ENCODE peak calls at places on chromosome 21, in eight cellular contexts. O is fibroblast of pulmonary artery, K is epithelial cell of proximal tubule, Z is heart right ventricle, X is AG10803, E is left ventricle myocardium inferior, S is kidney, C is psoas muscle. H is an unnamed sample.
A peak's percentile ranks its signal among the peaks of the same experiment; 100 is the strongest.

GRCh38 chr21:35932232-35932911 is 128.0 kb downstream of the SETD4 start:
- DNase-seq in O (peak; percentile 95), K (peak; percentile 91), Z (peak; percentile 83), X (peak; percentile 81), E (peak; percentile 53), S (no peak), C (peak; percentile 61), H (peak; percentile 97)

GRCh38 chr21:33488936-33489335 is 2.6 kb downstream of the DNAJC28 start:
- DNase-seq in O (no peak), K (no peak), Z (no peak), X (no peak), E (no peak), S (no peak), C (no peak), H (no peak)

GRCh38 chr21:17386498-17386897 is 126.3 kb upstream of the CXADR start:
- DNase-seq in O (no peak), K (no peak), Z (no peak), X (no peak), E (no peak), S (no peak), C (no peak), H (no peak)

GRCh38 chr21:39900491-39900890 is 33.3 kb downstream of the PCP4 start:
- DNase-seq in O (no peak), K (no peak), Z (no peak), X (no peak), E (no peak), S (no peak), C (no peak), H (no peak)

GRCh38 chr21:33760641-33761103 is 118.4 kb downstream of the ITSN1 start:
- DNase-seq in O (peak; percentile 42), K (no peak), Z (no peak), X (peak; percentile 94), E (no peak), S (no peak), C (no peak), H (peak; percentile 49)

GRCh38 chr21:34889287-34889536 is 159.9 kb downstream of the RUNX1 start:
- DNase-seq in O (peak; percentile 80), K (no peak), Z (peak; percentile 28), X (peak; percentile 78), E (peak; percentile 46), S (peak; percentile 87), C (peak; percentile 60), H (peak; percentile 74)

GRCh38 chr21:35400233-35400939 is 351.3 kb upstream of the RUNX1 start:
- DNase-seq in O (peak; percentile 82), K (peak; percentile 35), Z (peak; percentile 11), X (peak; percentile 65), E (no peak), S (no peak), C (no peak), H (peak; percentile 68)

GRCh38 chr21:33980276-33980916 is 64.8 kb upstream of the ATP5PO start:
- DNase-seq in O (no peak), K (no peak), Z (no peak), X (no peak), E (no peak), S (no peak), C (no peak), H (no peak)

GRCh38 chr21:42583992-42584641 is 69.3 kb upstream of the PDE9A start:
- DNase-seq in O (no peak), K (no peak), Z (no peak), X (no peak), E (no peak), S (peak; percentile 55), C (no peak), H (no peak)

GRCh38 chr21:26332873-26333272 is 162.3 kb upstream of the APP start:
- DNase-seq in O (no peak), K (no peak), Z (no peak), X (no peak), E (no peak), S (no peak), C (no peak), H (no peak)

DNA sequence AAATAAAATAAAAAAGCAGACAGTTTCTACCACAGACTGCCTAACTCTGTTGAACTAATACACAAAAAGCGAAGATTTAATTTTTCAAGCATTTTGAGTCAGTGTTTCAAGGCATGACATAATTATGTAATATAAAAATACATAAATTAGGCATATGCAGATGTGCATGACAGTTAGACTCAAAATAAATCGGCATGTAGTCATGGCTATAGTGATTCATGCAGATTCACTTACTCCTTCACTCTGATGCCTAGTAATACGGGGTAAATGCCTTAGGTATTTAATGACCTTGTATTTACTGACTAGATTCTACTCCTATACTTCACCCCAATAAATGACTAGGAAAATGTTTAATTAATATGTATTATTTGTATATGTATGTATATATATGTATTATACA is 339.9 kb downstream of the USP25 start:
- DNase-seq in O (no peak), K (no peak), Z (no peak), X (peak; percentile 10), E (no peak), S (no peak), C (no peak), H (no peak)
- H3K4me3 ChIP-seq in O (no peak overlapping the region), K (no peak overlapping the region), Z (no peak overlapping the region), X (no peak overlapping the region), E (no peak overlapping the region), S (no peak overlapping the region), C (no peak overlapping the region), H (no peak overlapping the region)

GRCh38 chr21:45356653-45357435 is 48.1 kb upstream of the COL18A1 start:
- DNase-seq in O (no peak), K (no peak), Z (no peak), X (no peak), E (no peak), S (peak; percentile 43), C (no peak), H (no peak)

GRCh38 chr21:45354970-45355369 is 50.0 kb upstream of the COL18A1 start:
- DNase-seq in O (no peak), K (no peak), Z (no peak), X (no peak), E (no peak), S (no peak), C (no peak), H (no peak)

GRCh38 chr21:45358261-45358670 is 46.7 kb upstream of the COL18A1 start:
- DNase-seq in O (no peak), K (no peak), Z (no peak), X (no peak), E (no peak), S (peak; percentile 50), C (no peak), H (no peak)

GRCh38 chr21:45355573-45355972 is 49.4 kb upstream of the COL18A1 start:
- DNase-seq in O (no peak), K (no peak), Z (no peak), X (no peak), E (no peak), S (no peak), C (no peak), H (no peak)

GRCh38 chr21:45356251-45356650 is 48.7 kb upstream of the COL18A1 start:
- DNase-seq in O (no peak), K (no peak), Z (no peak), X (no peak), E (no peak), S (peak; percentile 26), C (no peak), H (no peak)
- TF ChIP-seq CTCF in O (peak; percentile 10), K (peak; percentile 20), Z (no peak), X (no peak), E (no peak), S (no peak), C (no peak), H (no peak)

GRCh38 chr21:43771698-43772367 is 4.3 kb downstream of the CSTB start:
- DNase-seq in O (no peak), K (no peak), Z (no peak), X (no peak), E (no peak), S (no peak), C (no peak), H (no peak)
- H3K4me3 ChIP-seq in O (no peak overlapping the region), K (no peak overlapping the region), Z (no peak overlapping the region), X (no peak overlapping the region), E (no peak overlapping the region), S (no peak overlapping the region), C (no peak overlapping the region), H (no peak overlapping the region)

DNA sequence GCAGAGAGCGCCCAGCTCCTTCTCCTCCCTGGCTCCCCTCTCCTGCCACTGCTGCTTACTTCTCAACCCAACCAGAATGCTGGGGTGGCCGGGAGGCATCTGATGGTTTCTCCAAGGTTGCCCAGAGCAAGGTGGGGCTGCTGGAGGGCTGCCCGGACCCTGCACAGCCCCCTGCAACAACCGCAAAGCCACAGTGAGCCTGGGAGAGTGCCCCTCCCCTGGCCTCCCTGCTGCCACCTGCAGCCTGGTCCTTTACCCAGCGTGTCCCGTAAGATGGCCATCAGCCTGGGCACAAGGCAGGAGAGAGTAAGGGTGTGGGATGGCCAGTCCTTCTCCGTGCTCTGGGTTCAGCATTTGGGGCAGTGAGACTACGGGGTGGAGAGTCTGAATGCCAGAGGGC is 17.0 kb downstream of the MX2 start:
- DNase-seq in O (no peak), K (no peak), Z (no peak), X (no peak), E (no peak), S (no peak), C (no peak), H (no peak)
- TF ChIP-seq CTCF in O (no peak), K (no peak), Z (no peak), X (no peak), E (no peak), S (no peak), C (no peak), H (no peak)

GRCh38 chr21:31537872-31538576 is 121.5 kb upstream of the SOD1 start:
- DNase-seq in O (no peak), K (no peak), Z (no peak), X (no peak), E (no peak), S (peak; percentile 5), C (no peak), H (no peak)
- H3K4me3 ChIP-seq in O (no peak overlapping the region), K (no peak overlapping the region), Z (no peak overlapping the region), X (no peak overlapping the region), E (no peak overlapping the region), S (no peak overlapping the region), C (no peak overlapping the region), H (no peak overlapping the region)

GRCh38 chr21:36966066-36966845 is at the start of gene HLCS:
- DNase-seq in O (peak; percentile 51), K (no peak), Z (peak; percentile 43), X (peak; percentile 68), E (peak; percentile 71), S (peak; percentile 88), C (peak; percentile 80), H (peak; percentile 58)
- TF ChIP-seq CTCF in O (no peak), K (no peak), Z (no peak), X (no peak), E (peak; percentile 41), S (peak; percentile 17), C (peak; percentile 34), H (no peak)

GRCh38 chr21:28899744-28900143 is 92.9 kb downstream of the LTN1 start:
- DNase-seq in O (peak; percentile 66), K (no peak), Z (no peak), X (peak; percentile 71), E (no peak), S (no peak), C (no peak), H (peak; percentile 68)
- H3K4me3 ChIP-seq in O (no peak overlapping the region), K (no peak overlapping the region), Z (no peak overlapping the region), X (no peak overlapping the region), E (no peak overlapping the region), S (no peak overlapping the region), C (no peak overlapping the region), H (no peak overlapping the region)